ENCODE peak calls at places on chromosomes 13 and 19, in six cellular contexts. One of them, this sample, is unnamed.

GRCh38 chr13:98447881-98448641 is 128.8 kb downstream of the STK24 start:
- DNase-seq in neuronal stem cell: peak
- DNase-seq in H1: no peak
- DNase-seq in mesenchymal stem cell: peak
- DNase-seq in IMR-90: no peak
- DNase-seq in H9: peak
- DNase-seq in this sample: no peak

GRCh38 chr19:38718747-38719543 is 25.3 kb downstream of the CAPN12 start:
- DNase-seq in neuronal stem cell: no peak
- DNase-seq in H1: no peak
- DNase-seq in mesenchymal stem cell: peak
- DNase-seq in IMR-90: no peak
- DNase-seq in H9: peak
- DNase-seq in this sample: peak

GRCh38 chr19:58330458-58330857 is 3.7 kb downstream of the ZSCAN22 start:
- DNase-seq in neuronal stem cell: no peak
- DNase-seq in H1: no peak
- DNase-seq in mesenchymal stem cell: peak
- DNase-seq in IMR-90: peak
- DNase-seq in H9: no peak
- DNase-seq in this sample: no peak

GRCh38 chr19:13150187-13150918 is at the start of the genes IER2 and STX10:
- DNase-seq in neuronal stem cell: peak
- DNase-seq in H1: no peak
- DNase-seq in mesenchymal stem cell: peak
- DNase-seq in IMR-90: peak
- DNase-seq in H9: peak
- DNase-seq in this sample: peak

GRCh38 chr13:112893570-112894422 is 75.2 kb upstream of the MCF2L start:
- DNase-seq in neuronal stem cell: peak
- DNase-seq in H1: peak
- DNase-seq in mesenchymal stem cell: peak
- DNase-seq in IMR-90: peak
- DNase-seq in H9: peak
- DNase-seq in this sample: no peak

GRCh38 chr13:113597386-113598080 is 13.0 kb downstream of the TFDP1 start:
- DNase-seq in neuronal stem cell: no peak
- DNase-seq in H1: no peak
- DNase-seq in mesenchymal stem cell: no peak
- DNase-seq in IMR-90: no peak
- DNase-seq in H9: peak
- DNase-seq in this sample: no peak

GRCh38 chr19:47723573-47723923 is 10.3 kb downstream of the EHD2 start:
- DNase-seq in neuronal stem cell: no peak
- DNase-seq in H1: no peak
- DNase-seq in mesenchymal stem cell: peak
- DNase-seq in IMR-90: peak
- DNase-seq in H9: no peak
- DNase-seq in this sample: no peak

GRCh38 chr19:19539738-19540703 is 2.0 kb downstream of the CILP2 start:
- DNase-seq in neuronal stem cell: no peak
- DNase-seq in H1: peak
- DNase-seq in mesenchymal stem cell: peak
- DNase-seq in IMR-90: peak
- DNase-seq in H9: peak
- DNase-seq in this sample: peak

GRCh38 chr19:50703915-50704548 is 15.6 kb downstream of the SHANK1 start:
- DNase-seq in neuronal stem cell: no peak
- DNase-seq in H1: no peak
- DNase-seq in mesenchymal stem cell: no peak
- DNase-seq in IMR-90: no peak
- DNase-seq in H9: peak
- DNase-seq in this sample: peak

GRCh38 chr13:25727250-25727649 is 324.6 kb downstream of the SHISA2 start:
- DNase-seq in neuronal stem cell: no peak
- DNase-seq in H1: no peak
- DNase-seq in mesenchymal stem cell: no peak
- DNase-seq in IMR-90: no peak
- DNase-seq in H9: no peak
- DNase-seq in this sample: no peak

GRCh38 chr13:112782433-112783010 is 92.7 kb downstream of the ATP11A start:
- DNase-seq in neuronal stem cell: no peak
- DNase-seq in H1: no peak
- DNase-seq in mesenchymal stem cell: peak
- DNase-seq in IMR-90: no peak
- DNase-seq in H9: no peak
- DNase-seq in this sample: no peak

GRCh38 chr13:19957320-19958118 is 1.0 kb upstream of the ZMYM2 start:
- DNase-seq in neuronal stem cell: peak
- DNase-seq in H1: no peak
- DNase-seq in mesenchymal stem cell: peak
- DNase-seq in IMR-90: peak
- DNase-seq in H9: peak
- DNase-seq in this sample: peak

GRCh38 chr13:26619321-26619720 is 61.8 kb downstream of the WASF3 start:
- DNase-seq in neuronal stem cell: no peak
- DNase-seq in H1: no peak
- DNase-seq in mesenchymal stem cell: peak
- DNase-seq in IMR-90: peak
- DNase-seq in H9: no peak
- DNase-seq in this sample: no peak

GRCh38 chr13:77359171-77359570 is 32.3 kb upstream of the MYCBP2 start:
- DNase-seq in neuronal stem cell: no peak
- DNase-seq in H1: no peak
- DNase-seq in mesenchymal stem cell: no peak
- DNase-seq in IMR-90: peak
- DNase-seq in H9: no peak
- DNase-seq in this sample: no peak

GRCh38 chr13:23159205-23159586 is 21.6 kb upstream of the SGCG start:
- DNase-seq in neuronal stem cell: peak
- DNase-seq in H1: no peak
- DNase-seq in mesenchymal stem cell: no peak
- DNase-seq in IMR-90: peak
- DNase-seq in H9: peak
- DNase-seq in this sample: peak

DNA sequence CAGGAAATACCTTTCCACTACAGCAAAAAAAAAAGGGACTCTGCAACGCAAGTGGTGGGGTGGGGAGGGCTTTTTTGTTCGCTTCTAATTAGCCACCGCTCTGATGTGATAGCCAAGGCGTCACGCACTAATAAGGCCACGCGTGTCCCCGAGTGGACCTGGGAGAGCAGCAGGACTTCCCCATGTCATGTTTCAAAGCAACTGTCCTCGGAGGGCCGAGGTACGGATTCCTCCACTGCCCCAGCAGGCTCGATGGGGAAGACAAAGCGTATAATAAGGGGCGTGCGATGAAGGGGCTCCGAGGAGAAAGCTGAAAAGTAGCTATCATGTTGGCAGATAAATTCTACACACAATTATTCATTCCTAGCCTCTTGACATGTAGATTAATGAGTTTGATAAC is 179.7 kb upstream of the ZNF507 start:
- DNase-seq in neuronal stem cell: no peak
- DNase-seq in H1: no peak
- DNase-seq in mesenchymal stem cell: no peak
- DNase-seq in IMR-90: no peak
- DNase-seq in H9: no peak
- DNase-seq in this sample: no peak
- H3K14ac ChIP-seq in neuronal stem cell: no peak
- H3K14ac ChIP-seq in H1: no peak
- H3K14ac ChIP-seq in mesenchymal stem cell: no peak
- H3K14ac ChIP-seq in IMR-90: no peak
- H3K14ac ChIP-seq in H9: no peak
- H3K14ac ChIP-seq in this sample: no peak

GRCh38 chr13:99988469-99989375 is 7.1 kb downstream of the ZIC2 start:
- DNase-seq in neuronal stem cell: peak
- DNase-seq in H1: no peak
- DNase-seq in mesenchymal stem cell: no peak
- DNase-seq in IMR-90: no peak
- DNase-seq in H9: peak
- DNase-seq in this sample: no peak
- H4K8ac ChIP-seq in neuronal stem cell: no peak
- H4K8ac ChIP-seq in H1: peak
- H4K8ac ChIP-seq in mesenchymal stem cell: no peak
- H4K8ac ChIP-seq in IMR-90: no peak
- H4K8ac ChIP-seq in H9: no peak
- H4K8ac ChIP-seq in this sample: no peak

DNA sequence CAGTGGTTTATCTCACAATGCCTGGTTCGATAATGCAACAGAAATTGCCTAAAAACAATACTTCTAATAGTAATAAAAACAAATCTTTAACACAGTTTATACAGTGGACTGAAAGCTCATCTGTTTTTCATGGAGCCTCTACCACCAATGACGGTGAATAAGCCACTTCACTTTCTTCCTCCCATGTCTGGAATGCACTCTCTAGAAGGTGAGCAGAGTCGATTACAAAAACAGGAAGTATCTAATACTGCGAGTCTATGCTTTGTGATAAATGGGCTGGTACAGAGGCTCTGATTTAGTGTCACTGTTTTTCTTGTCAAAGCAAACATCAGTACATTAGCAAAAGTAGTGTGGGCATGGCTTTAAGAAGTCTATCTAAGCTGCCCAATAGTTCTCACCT is 1348.6 kb upstream of the SLC10A2 start:
- DNase-seq in neuronal stem cell: no peak
- DNase-seq in H1: no peak
- DNase-seq in mesenchymal stem cell: no peak
- DNase-seq in IMR-90: no peak
- DNase-seq in H9: no peak
- DNase-seq in this sample: no peak
- H3K14ac ChIP-seq in neuronal stem cell: no peak
- H3K14ac ChIP-seq in H1: no peak
- H3K14ac ChIP-seq in mesenchymal stem cell: no peak
- H3K14ac ChIP-seq in IMR-90: no peak
- H3K14ac ChIP-seq in H9: no peak
- H3K14ac ChIP-seq in this sample: no peak

GRCh38 chr19:1249298-1249989 is 1.1 kb downstream of the MIDN start:
- DNase-seq in neuronal stem cell: peak
- DNase-seq in H1: no peak
- DNase-seq in mesenchymal stem cell: peak
- DNase-seq in IMR-90: peak
- DNase-seq in H9: peak
- DNase-seq in this sample: peak
- H4K8ac ChIP-seq in neuronal stem cell: no peak
- H4K8ac ChIP-seq in H1: peak
- H4K8ac ChIP-seq in mesenchymal stem cell: peak
- H4K8ac ChIP-seq in IMR-90: peak
- H4K8ac ChIP-seq in H9: no peak
- H4K8ac ChIP-seq in this sample: peak

GRCh38 chr19:9474975-9475374 is 23.4 kb downstream of the ZNF560 start:
- DNase-seq in neuronal stem cell: no peak
- DNase-seq in H1: no peak
- DNase-seq in mesenchymal stem cell: no peak
- DNase-seq in IMR-90: no peak
- DNase-seq in H9: no peak
- DNase-seq in this sample: no peak
- H3K14ac ChIP-seq in neuronal stem cell: no peak
- H3K14ac ChIP-seq in H1: no peak
- H3K14ac ChIP-seq in mesenchymal stem cell: no peak
- H3K14ac ChIP-seq in IMR-90: no peak
- H3K14ac ChIP-seq in H9: no peak
- H3K14ac ChIP-seq in this sample: no peak

This sample was measured in trophoblast cell.